ENCODE peak calls at places on chromosomes 7 and 10, in four cellular contexts. U is body of pancreas, H is transverse colon, V is uterus. L is an unnamed sample.

GRCh38 chr10:33132626-33133025 is 174.6 kb upstream of the ITGB1 start:
- DNase-seq in H (no peak), V (no peak), U (no peak), L (no peak)

GRCh38 chr7:128844777-128845311 is 14.6 kb downstream of the FLNC start:
- DNase-seq in U (no peak), V (no peak), H (no peak), L (no peak)

GRCh38 chr7:44769381-44770209 is 20.9 kb downstream of the ZMIZ2 start:
- DNase-seq in H (peak; percentile 44), V (no peak), U (peak; percentile 49), L (no peak)

GRCh38 chr10:117594722-117595121 is 52.2 kb downstream of the EMX2 start:
- DNase-seq in H (no peak), U (no peak), V (no peak), L (no peak)

GRCh38 chr10:31350891-31351290 is 31.9 kb downstream of the ZEB1 start:
- DNase-seq in V (no peak), H (no peak), U (no peak), L (no peak)

GRCh38 chr7:91288208-91288824 is 24.1 kb downstream of the FZD1 start:
- DNase-seq in H (peak; percentile 60), U (peak; percentile 73), V (peak; percentile 19), L (peak; percentile 34)

GRCh38 chr10:96301616-96302015 is 2.6 kb upstream of the DNTT start:
- DNase-seq in V (no peak), H (no peak), U (no peak), L (no peak)

GRCh38 chr10:5529702-5530411 is 5.1 kb downstream of the CALML3 start:
- DNase-seq in V (no peak), H (peak; percentile 5), U (no peak), L (no peak)

GRCh38 chr10:17026686-17027485 is 102.7 kb downstream of the CUBN start:
- DNase-seq in U (no peak), V (no peak), H (no peak), L (no peak)

GRCh38 chr7:158324397-158325360 is 262.9 kb downstream of the PTPRN2 start:
- DNase-seq in V (no peak), U (no peak), H (no peak), L (no peak)

GRCh38 chr7:158321936-158322615 is 265.5 kb downstream of the PTPRN2 start:
- DNase-seq in V (no peak), H (no peak), U (no peak), L (no peak)

GRCh38 chr7:158322616-158323530 is 264.8 kb downstream of the PTPRN2 start:
- DNase-seq in H (no peak), V (no peak), U (no peak), L (no peak)

GRCh38 chr7:158325530-158326381 is 261.9 kb downstream of the PTPRN2 start:
- DNase-seq in U (peak; percentile 39), H (peak; percentile 16), V (no peak), L (peak; percentile 40)

GRCh38 chr7:158323741-158324396 is 263.8 kb downstream of the PTPRN2 start:
- DNase-seq in V (no peak), U (no peak), H (no peak), L (no peak)
- TF ChIP-seq POLR2A in V (no peak), U (no peak), H (no peak), L (no peak)

GRCh38 chr7:41275255-41275654 is 427.6 kb downstream of the INHBA start:
- DNase-seq in H (no peak), U (no peak), V (no peak), L (peak; percentile 36)
- TF ChIP-seq POLR2A in H (no peak), U (no peak), V (no peak), L (no peak)

GRCh38 chr7:76060842-76061241 is 12.9 kb downstream of the MDH2 start:
- DNase-seq in V (no peak), U (peak; percentile 44), H (no peak), L (no peak)

GRCh38 chr7:76054129-76055120 is 6.5 kb downstream of the MDH2 start:
- DNase-seq in V (no peak), H (no peak), U (peak; percentile 29), L (no peak)

GRCh38 chr7:76056241-76056640 is 8.3 kb downstream of the MDH2 start:
- DNase-seq in U (no peak), V (no peak), H (no peak), L (no peak)

GRCh38 chr7:76057103-76057812 is 9.4 kb downstream of the MDH2 start:
- DNase-seq in U (peak; percentile 26), V (no peak), H (no peak), L (no peak)

GRCh38 chr7:76057813-76058145 is 9.9 kb downstream of the MDH2 start:
- DNase-seq in H (no peak), U (peak; percentile 76), V (no peak), L (no peak)
- TF ChIP-seq POLR2A in H (no peak), U (no peak), V (no peak), L (no peak)

GRCh38 chr7:100157334-100158228 is 942 bp downstream of the TRAPPC14 start:
- DNase-seq in H (peak; percentile 58), V (peak; percentile 70), U (peak; percentile 45), L (no peak)
- TF ChIP-seq POLR2A in H (no peak), V (no peak), U (no peak), L (no peak)

GRCh38 chr10:79285315-79286185 is 61.7 kb upstream of the PPIF start:
- DNase-seq in V (no peak), H (no peak), U (no peak), L (no peak)
- TF ChIP-seq POLR2A in V (no peak), H (no peak), U (no peak), L (no peak)

DNA sequence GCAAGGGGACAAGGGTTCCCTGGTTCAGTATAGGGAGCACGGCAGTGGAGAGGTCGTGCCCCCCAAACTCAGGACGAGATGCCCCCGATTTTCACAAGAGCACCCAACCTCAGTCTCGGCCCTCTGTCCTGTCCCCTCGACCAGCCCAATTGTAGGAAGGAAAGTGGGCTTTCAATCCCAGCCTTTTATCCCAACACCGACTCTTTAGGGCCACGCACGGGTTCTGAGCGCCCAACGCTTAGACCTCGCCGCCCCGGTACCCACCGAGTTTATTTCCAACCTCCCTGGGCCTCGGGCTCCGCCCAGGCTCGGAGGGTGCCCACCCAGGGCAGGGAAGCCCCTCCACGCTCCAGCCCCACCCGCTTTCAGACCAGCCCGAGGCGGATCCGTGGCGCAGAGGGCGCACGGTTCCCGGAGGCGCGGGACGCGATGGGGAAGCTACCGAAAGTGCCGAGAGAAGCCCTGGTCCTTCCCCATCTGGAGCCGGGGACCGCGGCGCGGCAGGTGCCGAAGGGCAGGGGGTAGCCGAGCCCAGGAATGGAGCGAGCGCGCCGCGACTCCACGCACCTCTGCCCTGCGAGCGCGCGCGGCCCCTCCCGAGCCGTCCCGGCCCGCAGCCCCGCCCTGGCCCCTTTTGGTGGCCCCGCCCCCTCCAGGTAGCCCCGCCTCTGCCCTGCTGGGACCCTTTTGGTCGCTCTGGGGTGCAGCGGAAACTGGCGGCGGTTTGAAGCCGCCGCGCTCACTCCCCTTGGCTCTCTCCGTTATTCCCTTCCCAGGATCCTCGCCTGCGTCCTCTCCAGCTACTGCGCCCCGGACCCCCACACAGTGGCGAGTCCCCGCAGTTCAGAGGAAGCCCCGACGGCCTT is 20.4 kb downstream of the GRID2IP start:
- DNase-seq in H (peak; percentile 67), V (no peak), U (no peak), L (peak; percentile 89)
- TF ChIP-seq POLR2A in H (no peak), V (no peak), U (no peak), L (no peak)

DNA sequence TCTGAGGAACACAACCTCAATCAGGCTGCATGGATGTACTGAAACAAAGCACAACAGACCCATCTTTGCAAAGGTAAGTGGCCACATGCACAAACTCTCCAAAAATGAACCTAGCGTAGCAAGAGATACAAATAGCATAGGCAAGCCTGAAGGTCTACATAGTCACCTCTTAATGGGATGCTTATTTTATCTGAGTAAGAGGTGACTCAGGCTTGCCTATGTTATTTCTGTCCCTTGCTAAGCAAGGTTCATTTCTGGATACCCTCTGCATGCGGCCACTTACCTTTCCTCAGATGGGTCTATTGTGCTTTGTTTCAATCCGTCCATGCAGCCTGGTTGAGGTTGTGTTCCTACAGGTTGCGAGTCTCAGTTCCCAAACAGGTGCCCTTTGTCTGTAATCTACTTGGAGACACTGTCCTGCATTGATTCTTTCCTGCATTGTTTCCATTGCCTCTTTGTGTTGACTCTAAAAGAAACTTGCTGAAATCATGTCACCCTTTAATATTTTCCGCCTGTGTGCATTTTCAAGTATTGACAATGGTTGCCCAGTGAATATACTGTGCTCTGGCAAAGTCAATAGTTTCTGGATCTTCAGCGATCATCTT is 291.8 kb upstream of the LYZL1 start:
- DNase-seq in V (no peak), H (no peak), U (no peak), L (no peak)
- TF ChIP-seq POLR2A in V (no peak), H (no peak), U (no peak), L (no peak)

GRCh38 chr10:11894381-11895107 is 71.4 kb downstream of the PROSER2 start:
- DNase-seq in H (no peak), V (no peak), U (no peak), L (peak; percentile 72)
- TF ChIP-seq POLR2A in H (no peak), V (no peak), U (no peak), L (no peak)